ENCODE peak calls at places on chromosome 1, in seven cellular contexts. P is prostate gland; D is CD8-positive, alpha-beta T cell; L is A673; G is heart right ventricle; Q is psoas muscle; I is suprapubic skin. N is an unnamed sample. For H3K27me3 and H3K4me1, the result is how much of the 10 kb centered on the place peaks cover.

GRCh38 chr1:209547626-209548025 is 35.9 kb upstream of the CAMK1G start:
- DNase-seq in Q (no peak), I (no peak), P (no peak), D (no peak), L (peak), G (no peak), N (no peak)

GRCh38 chr1:113579256-113580018 is 179.8 kb downstream of the PHTF1 start:
- DNase-seq in L (no peak), Q (no peak), G (no peak), D (no peak), P (no peak), I (no peak), N (no peak)

GRCh38 chr1:168636642-168637111 is 60.3 kb downstream of the XCL1 start:
- DNase-seq in P (no peak), G (no peak), D (no peak), I (no peak), Q (no peak), L (no peak), N (no peak)

GRCh38 chr1:16236091-16236494 is 890 bp downstream of the CPLANE2 start:
- DNase-seq in D (peak), G (no peak), P (peak), I (no peak), Q (no peak), L (peak), N (peak)

GRCh38 chr1:201443747-201444146 is 22.2 kb upstream of the TNNI1 start:
- DNase-seq in Q (no peak), P (no peak), L (no peak), I (no peak), G (no peak), D (no peak), N (no peak)

GRCh38 chr1:41366428-41367101 is 5.3 kb downstream of the FOXO6 start:
- DNase-seq in P (no peak), Q (peak), D (no peak), L (peak), G (no peak), I (no peak), N (peak)

GRCh38 chr1:34899906-34900305 is 29.5 kb downstream of the DLGAP3 start:
- DNase-seq in Q (no peak), L (no peak), D (no peak), P (no peak), I (no peak), G (no peak), N (no peak)

GRCh38 chr1:90881034-90881433 is 140.8 kb downstream of the ZNF644 start:
- DNase-seq in I (no peak), D (no peak), L (no peak), P (no peak), Q (no peak), G (no peak), N (no peak)

GRCh38 chr1:206634365-206635079 is 814 bp upstream of the DYRK3 start:
- DNase-seq in P (peak), L (peak), Q (peak), D (peak), G (peak), I (peak), N (peak)

GRCh38 chr1:212179394-212180076 is 105.7 kb upstream of the PPP2R5A start:
- DNase-seq in L (peak), Q (no peak), I (no peak), D (no peak), P (no peak), G (no peak), N (no peak)

GRCh38 chr1:175197536-175197935 is 5.0 kb upstream of the KIAA0040 start:
- DNase-seq in Q (no peak), L (no peak), D (no peak), G (no peak), P (peak), I (no peak), N (no peak)

GRCh38 chr1:168621356-168621755 is 45.0 kb downstream of the XCL1 start:
- DNase-seq in D (no peak), P (no peak), Q (no peak), L (no peak), I (no peak), G (no peak), N (no peak)

GRCh38 chr1:47936916-47937551 is 60.2 kb downstream of the TRABD2B start:
- DNase-seq in P (no peak), G (no peak), I (no peak), L (no peak), Q (no peak), D (no peak), N (no peak)

GRCh38 chr1:110768595-110768994 is 93.9 kb upstream of the KCNA3 start:
- DNase-seq in D (no peak), L (no peak), I (no peak), P (no peak), G (no peak), Q (no peak), N (no peak)

GRCh38 chr1:114274621-114275317 is 121.1 kb upstream of the SYT6 start:
- DNase-seq in G (no peak), L (no peak), D (no peak), P (no peak), Q (no peak), I (no peak), N (no peak)

GRCh38 chr1:59290173-59290954 is 6.5 kb upstream of the FGGY start:
- DNase-seq in I (no peak), L (peak), D (no peak), Q (peak), P (no peak), G (peak), N (peak)

GRCh38 chr1:101769520-101769919 is 227.2 kb downstream of the OLFM3 start:
- DNase-seq in L (peak), P (no peak), G (no peak), I (no peak), D (no peak), Q (no peak), N (no peak)

DNA sequence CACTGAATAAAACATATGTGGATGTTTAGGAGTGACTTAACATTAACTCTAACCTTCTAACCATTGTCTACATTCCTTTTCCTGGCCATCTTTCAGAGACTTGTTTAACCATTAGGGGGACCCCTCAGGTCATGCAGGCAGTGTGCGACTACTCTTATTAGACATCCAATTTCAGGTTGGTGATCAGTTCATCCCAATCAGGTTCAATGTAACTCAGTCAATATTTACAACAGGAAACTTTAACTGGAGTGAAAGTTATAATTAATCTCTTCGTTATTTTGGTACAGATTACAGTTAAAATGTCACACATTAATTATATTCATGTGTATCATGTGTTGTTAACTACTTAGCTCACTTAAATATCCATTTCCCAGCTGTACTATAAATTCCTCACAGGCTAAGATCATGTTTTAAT is 68.8 kb upstream of the RGS1 start:
- DNase-seq in Q (no peak), P (no peak), D (no peak), L (peak), G (no peak), I (no peak), N (no peak)
- TF ChIP-seq CTCF in Q (no peak), P (no peak), D (no peak), L (peak), G (peak), I (no peak), N (peak)

GRCh38 chr1:147084273-147085096 is 87.8 kb downstream of the PRKAB2 start:
- DNase-seq in P (peak), D (peak), I (peak), G (peak), L (peak), Q (peak), N (no peak)
- H3K27me3 ChIP-seq in P (under half), D (under half), I (under half), G (half or more), L (under half), Q (half or more), N (under half)

DNA sequence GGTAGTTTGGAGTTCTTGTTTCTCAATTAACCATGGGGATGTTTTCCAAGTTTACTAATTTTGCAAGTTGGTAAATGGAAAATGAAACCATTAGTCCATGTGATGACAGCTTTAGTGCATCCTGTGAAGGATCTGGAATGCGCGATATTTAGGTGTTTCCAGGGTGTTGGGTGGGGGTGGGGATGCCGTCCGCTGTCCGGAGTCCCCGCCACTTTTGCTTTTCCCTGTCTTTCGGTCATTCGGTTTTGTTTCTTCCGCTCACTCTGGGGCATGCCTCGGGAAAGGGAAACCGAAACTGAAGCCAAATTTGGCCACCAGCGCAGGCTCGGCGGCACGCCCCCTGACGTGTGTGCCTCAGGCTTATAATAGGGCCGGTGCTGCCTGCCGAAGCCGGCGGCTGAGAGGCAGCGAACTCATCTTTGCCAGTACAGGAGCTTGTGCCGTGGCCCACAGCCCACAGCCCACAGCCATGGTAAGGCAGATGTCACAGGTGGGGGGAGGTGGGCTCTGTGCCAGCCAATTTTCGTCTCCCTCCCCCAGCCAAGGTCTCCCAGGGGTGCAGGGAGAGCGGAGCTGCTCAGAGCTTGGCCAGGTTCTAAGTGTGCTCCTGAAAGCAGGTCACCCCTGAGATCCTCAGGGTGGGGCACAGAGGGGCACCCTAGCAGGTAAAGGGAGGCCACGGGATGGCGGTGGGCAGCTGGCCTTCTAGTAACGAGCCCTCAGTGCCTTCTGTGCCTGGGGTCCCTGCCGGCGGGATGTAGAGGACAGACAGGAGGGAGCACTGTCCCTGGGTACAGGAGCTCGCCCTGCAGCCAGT is at the start of gene ISG15:
- DNase-seq in G (peak), P (peak), L (peak), I (peak), D (peak), Q (peak), N (peak)
- H3K4me1 ChIP-seq in G (under half), P (under half), L (under half), I (under half), D (under half), Q (under half), N (under half)

GRCh38 chr1:43597028-43597427 is 52.9 kb upstream of the KDM4A start:
- DNase-seq in D (no peak), L (no peak), G (no peak), I (no peak), Q (no peak), P (no peak), N (no peak)

GRCh38 chr1:43597721-43598120 is 52.2 kb upstream of the KDM4A start:
- DNase-seq in D (no peak), P (no peak), L (no peak), G (no peak), Q (no peak), I (no peak), N (no peak)

GRCh38 chr1:43603004-43603403 is 46.9 kb upstream of the KDM4A start:
- DNase-seq in D (no peak), Q (no peak), I (no peak), L (no peak), P (no peak), G (no peak), N (no peak)

GRCh38 chr1:43598622-43599021 is 51.3 kb upstream of the KDM4A start:
- DNase-seq in I (no peak), P (no peak), D (no peak), L (no peak), G (no peak), Q (no peak), N (no peak)

DNA sequence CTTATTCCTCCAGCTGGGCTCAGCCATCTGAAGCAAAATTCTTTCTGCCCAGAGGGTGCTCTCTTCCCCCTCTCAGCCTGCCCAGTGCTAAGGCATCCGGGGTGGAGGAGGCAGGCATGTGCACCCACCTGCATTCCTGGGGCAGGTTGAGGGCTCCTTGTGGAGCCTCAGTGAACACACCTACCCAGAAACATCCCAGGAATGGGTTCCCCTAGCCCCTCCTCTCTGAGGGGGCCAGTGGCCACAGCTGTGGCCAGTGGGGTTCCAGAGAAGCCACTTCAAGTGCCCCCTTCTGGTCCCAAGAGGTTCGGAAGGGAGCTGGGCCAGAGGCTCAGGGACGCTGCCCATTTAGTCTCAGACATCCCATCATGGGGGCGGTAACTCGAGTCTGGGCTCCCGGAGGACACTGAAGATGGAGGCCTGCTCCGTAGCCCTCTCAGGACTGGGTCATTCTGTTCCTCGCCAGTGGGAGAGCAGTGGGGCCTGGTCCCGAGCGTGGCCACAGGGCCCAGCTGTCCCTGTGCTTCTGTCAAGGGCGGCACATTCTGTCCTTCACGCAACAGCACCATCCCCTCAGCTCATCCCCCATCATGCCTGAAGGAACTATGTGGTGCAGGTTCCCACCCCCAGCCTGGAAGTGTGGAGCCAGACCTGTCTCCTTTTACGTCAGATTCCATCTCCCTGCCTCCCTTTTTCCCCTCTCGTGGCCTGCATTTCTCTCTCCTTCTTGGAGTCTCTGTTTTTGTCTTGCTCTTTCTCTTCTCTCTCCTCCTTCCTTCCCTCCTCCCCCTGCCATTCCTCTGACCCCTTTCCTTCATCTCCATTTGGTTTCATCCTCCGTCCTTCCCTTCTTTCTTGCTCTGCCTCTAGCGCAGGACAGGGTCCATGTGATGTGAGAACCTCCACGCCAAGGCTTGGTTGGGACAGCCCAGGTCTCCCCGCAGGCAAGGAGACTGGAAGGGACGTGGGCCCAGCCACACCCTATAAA is 49.6 kb upstream of the KDM4A start:
- DNase-seq in P (no peak), Q (no peak), D (no peak), I (no peak), L (no peak), G (no peak), N (no peak)
- TF ChIP-seq CTCF in P (no peak), Q (no peak), D (no peak), I (no peak), L (no peak), G (no peak), N (no peak)

GRCh38 chr1:200037904-200038644 is 10.6 kb downstream of the NR5A2 start:
- DNase-seq in G (no peak), I (no peak), L (no peak), D (no peak), Q (no peak), P (no peak), N (no peak)
- H3K27me3 ChIP-seq in G (half or more), I (half or more), L (half or more), D (half or more), Q (half or more), P (half or more), N (half or more)

GRCh38 chr1:10473145-10473765 is 926 bp upstream of the DFFA start:
- DNase-seq in P (no peak), Q (no peak), G (no peak), I (no peak), D (no peak), L (no peak), N (no peak)

GRCh38 chr1:10472220-10473144 is at the start of gene DFFA:
- DNase-seq in I (peak), L (peak), Q (peak), P (peak), G (peak), D (peak), N (peak)

GRCh38 chr1:10474613-10475507 is at the start of gene PEX14:
- DNase-seq in Q (peak), I (peak), D (peak), P (peak), L (peak), G (peak), N (peak)

GRCh38 chr1:10479276-10479675 is 4.5 kb downstream of the PEX14 start:
- DNase-seq in G (no peak), L (no peak), Q (no peak), P (no peak), I (no peak), D (no peak), N (peak)

DNA sequence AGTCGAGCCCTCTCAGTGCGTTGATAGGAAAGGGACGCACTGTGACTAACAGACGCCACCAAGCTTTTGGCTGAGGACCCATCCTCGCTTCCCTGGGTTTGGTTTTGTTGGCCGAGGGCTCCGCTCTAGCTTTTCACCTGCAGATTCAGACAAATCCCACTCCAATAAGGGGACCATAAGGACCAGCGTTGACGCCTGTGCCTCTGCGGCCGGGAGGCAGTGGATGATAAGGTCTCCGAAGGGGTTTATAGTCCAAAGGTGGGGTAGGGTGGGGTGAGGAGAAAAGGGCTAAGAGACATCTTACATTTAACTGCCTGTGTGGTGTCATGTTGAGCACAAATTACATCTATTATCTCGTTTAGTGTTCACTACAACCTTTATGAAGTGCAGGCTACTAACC is 760 bp downstream of the PEX14 start:
- DNase-seq in D (no peak), G (no peak), I (no peak), P (no peak), Q (no peak), L (no peak), N (no peak)
- H3K4me1 ChIP-seq in D (under half), G (under half), I (under half), P (under half), Q (under half), L (under half), N (under half)

DNA sequence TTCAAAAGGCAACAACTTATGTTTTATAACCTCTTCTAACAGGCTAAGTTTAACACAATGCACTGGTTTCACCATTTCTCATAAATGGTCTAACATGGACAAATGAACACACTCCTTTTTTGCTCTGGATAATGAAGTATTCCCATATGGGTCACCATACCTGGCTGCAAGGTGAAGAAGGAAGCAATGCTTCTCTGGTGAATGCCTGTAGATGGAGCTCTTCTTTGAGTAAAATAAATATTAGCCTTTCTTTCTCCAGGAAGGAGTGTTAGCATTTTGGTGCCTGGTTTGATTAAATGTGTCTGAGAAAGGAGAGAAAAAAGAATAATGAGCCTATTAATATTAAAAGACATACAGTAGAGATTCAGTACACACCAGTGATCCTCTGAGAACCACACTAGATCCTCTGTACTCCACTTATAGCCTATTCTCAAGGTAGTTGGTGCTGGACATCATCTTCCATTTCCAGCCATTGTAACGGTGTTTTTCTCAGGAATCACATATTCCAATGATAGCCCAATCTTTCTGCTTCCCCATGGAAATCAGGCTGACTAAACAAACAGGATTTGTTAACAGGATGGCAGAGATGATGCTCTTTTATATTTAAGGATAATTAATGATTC is 17.6 kb downstream of the MTFR1L start:
- DNase-seq in G (no peak), I (no peak), D (no peak), Q (no peak), L (no peak), P (no peak), N (no peak)
- TF ChIP-seq CTCF in G (no peak), I (no peak), D (no peak), Q (peak), L (peak), P (peak), N (peak)

N was measured in upper lobe of right lung.